ENCODE peak calls at places on chromosomes 2 and 18, in five cellular contexts. T is right lobe of liver, Q is left ventricle myocardium inferior, O is fibroblast of lung, E is neural progenitor cell. P is an unnamed sample. For H3K27me3, the result is how much of the 10 kb centered on the place peaks cover.

GRCh38 chr18:6781846-6782245 is 52.3 kb downstream of the ARHGAP28 start:
- DNase-seq in O (peak), T (no peak), E (no peak), Q (no peak), P (peak)

GRCh38 chr2:74385396-74385795 is 5.3 kb upstream of the DCTN1 start:
- DNase-seq in T (no peak), Q (no peak), O (no peak), E (no peak), P (peak)

GRCh38 chr2:240554767-240555493 is 2.9 kb downstream of the ANKMY1 start:
- DNase-seq in O (no peak), E (peak), Q (no peak), T (no peak), P (peak)

GRCh38 chr2:189163889-189164288 is 15.7 kb downstream of the COL5A2 start:
- DNase-seq in T (no peak), Q (no peak), E (no peak), O (peak), P (no peak)

GRCh38 chr2:120419073-120419472 is 73.1 kb downstream of the INHBB start:
- DNase-seq in Q (peak), O (no peak), E (no peak), T (peak), P (no peak)

GRCh38 chr2:199462167-199462976 is 4.6 kb upstream of the SATB2 start:
- DNase-seq in E (peak), T (no peak), O (no peak), Q (no peak), P (peak)

GRCh38 chr18:27750014-27750413 is 426.9 kb downstream of the CDH2 start:
- DNase-seq in T (peak), E (peak), Q (no peak), O (peak), P (peak)

GRCh38 chr2:191165190-191165643 is 14.4 kb upstream of the STAT4 start:
- DNase-seq in T (no peak), Q (no peak), O (peak), E (peak), P (no peak)

GRCh38 chr2:181393472-181393871 is 63.7 kb upstream of the ITGA4 start:
- DNase-seq in O (peak), T (no peak), Q (no peak), E (no peak), P (peak)

GRCh38 chr2:82182270-82182669 is 1877.7 kb upstream of the LRRTM1 start:
- DNase-seq in T (no peak), Q (no peak), E (no peak), O (no peak), P (no peak)

GRCh38 chr2:10451819-10452218 is 3.7 kb upstream of the ODC1 start:
- DNase-seq in Q (no peak), E (no peak), T (no peak), O (no peak), P (peak)

GRCh38 chr2:99112617-99113016 is 28.9 kb upstream of the C2orf15 start:
- DNase-seq in O (no peak), E (no peak), T (no peak), Q (no peak), P (no peak)

GRCh38 chr18:79290876-79291275 is 104.9 kb upstream of the NFATC1 start:
- DNase-seq in O (no peak), E (no peak), Q (no peak), T (no peak), P (no peak)

GRCh38 chr2:180747728-180748127 is 232.7 kb upstream of the UBE2E3 start:
- DNase-seq in E (no peak), Q (no peak), T (no peak), O (no peak), P (no peak)

GRCh38 chr18:3832211-3832610 is 382.2 kb downstream of the TGIF1 start:
- DNase-seq in Q (no peak), T (no peak), O (no peak), E (no peak), P (no peak)

GRCh38 chr18:36316246-36316645 is 18.7 kb downstream of the FHOD3 start:
- DNase-seq in O (no peak), Q (no peak), E (no peak), T (no peak), P (no peak)

GRCh38 chr2:61074100-61074499 is 8.4 kb downstream of the SANBR start:
- DNase-seq in O (no peak), Q (no peak), T (no peak), E (no peak), P (no peak)

GRCh38 chr18:8732442-8733360 is 27.3 kb downstream of the MTCL1 start:
- DNase-seq in O (no peak), E (no peak), T (no peak), Q (no peak), P (no peak)

GRCh38 chr2:120395221-120395620 is 49.3 kb downstream of the INHBB start:
- DNase-seq in T (peak), O (no peak), Q (no peak), E (no peak), P (peak)

GRCh38 chr2:206424134-206424533 is 19.2 kb upstream of the ADAM23 start:
- DNase-seq in O (no peak), E (no peak), T (no peak), Q (no peak), P (no peak)

GRCh38 chr18:2589345-2590060 is 18.1 kb downstream of the NDC80 start:
- DNase-seq in E (no peak), Q (no peak), T (no peak), O (no peak), P (no peak)

GRCh38 chr2:105455488-105455991 is 56.7 kb upstream of the FHL2 start:
- DNase-seq in T (peak), Q (no peak), E (no peak), O (peak), P (peak)

GRCh38 chr2:16507655-16508054 is 158.0 kb downstream of the CYRIA start:
- DNase-seq in E (peak), O (no peak), Q (no peak), T (no peak), P (no peak)

GRCh38 chr18:987325-988186 is 82.9 kb downstream of the ADCYAP1 start:
- DNase-seq in Q (no peak), O (peak), T (no peak), E (no peak), P (peak)

GRCh38 chr2:242044206-242044590 is 174.7 kb downstream of the RTP5 start:
- DNase-seq in Q (no peak), T (no peak), E (no peak), O (no peak), P (no peak)

GRCh38 chr2:60858897-60859311 is 22.5 kb upstream of the REL start:
- DNase-seq in O (no peak), T (no peak), E (no peak), Q (no peak), P (no peak)

GRCh38 chr18:57352761-57353136 is 392 bp downstream of the ST8SIA3 start:
- DNase-seq in Q (no peak), T (no peak), O (no peak), E (peak), P (no peak)

GRCh38 chr18:23871410-23871809 is 143.1 kb upstream of the TTC39C start:
- DNase-seq in E (peak), T (no peak), O (no peak), Q (peak), P (no peak)

GRCh38 chr2:127226520-127227263 is 6.6 kb upstream of the CYP27C1 start:
- DNase-seq in T (peak), E (no peak), O (peak), Q (no peak), P (peak)

GRCh38 chr2:135072125-135072997 is 20.3 kb downstream of the RAB3GAP1 start:
- DNase-seq in E (peak), Q (no peak), O (no peak), T (no peak), P (no peak)

GRCh38 chr18:75321431-75321830 is 106.1 kb downstream of the SMIM21 start:
- DNase-seq in T (no peak), E (no peak), Q (no peak), O (no peak), P (no peak)

GRCh38 chr2:8039732-8040131 is 642.1 kb upstream of the ID2 start:
- DNase-seq in E (no peak), O (no peak), T (no peak), Q (no peak), P (no peak)

GRCh38 chr2:144390424-144391020 is 129.4 kb downstream of the ZEB2 start:
- DNase-seq in Q (no peak), E (no peak), O (no peak), T (no peak), P (no peak)

GRCh38 chr2:172329404-172330059 is 97.9 kb upstream of the ITGA6 start:
- DNase-seq in E (no peak), O (no peak), Q (peak), T (no peak), P (peak)

GRCh38 chr2:104572856-104573255 is 281.1 kb upstream of the POU3F3 start:
- DNase-seq in E (no peak), O (no peak), T (no peak), Q (no peak), P (no peak)

GRCh38 chr18:62450546-62451395 is 72.1 kb upstream of the ZCCHC2 start:
- DNase-seq in E (no peak), Q (peak), O (peak), T (peak), P (peak)

GRCh38 chr2:218956039-218956438 is 3.4 kb upstream of the CDK5R2 start:
- DNase-seq in Q (no peak), T (peak), O (no peak), E (no peak), P (peak)

GRCh38 chr2:218953366-218953954 is 6.0 kb upstream of the CDK5R2 start:
- DNase-seq in Q (no peak), E (peak), T (peak), O (no peak), P (no peak)

GRCh38 chr2:218957685-218958084 is 1.8 kb upstream of the CDK5R2 start:
- DNase-seq in E (no peak), T (peak), O (no peak), Q (no peak), P (no peak)

GRCh38 chr2:218952160-218952559 is 7.3 kb upstream of the CDK5R2 start:
- DNase-seq in T (peak), Q (no peak), O (no peak), E (no peak), P (no peak)

GRCh38 chr2:218954541-218955300 is 4.7 kb upstream of the CDK5R2 start:
- DNase-seq in Q (no peak), T (peak), E (no peak), O (no peak), P (no peak)
- H3K27me3 ChIP-seq in Q (half or more), T (under half), E (half or more), O (under half), P (under half)

DNA sequence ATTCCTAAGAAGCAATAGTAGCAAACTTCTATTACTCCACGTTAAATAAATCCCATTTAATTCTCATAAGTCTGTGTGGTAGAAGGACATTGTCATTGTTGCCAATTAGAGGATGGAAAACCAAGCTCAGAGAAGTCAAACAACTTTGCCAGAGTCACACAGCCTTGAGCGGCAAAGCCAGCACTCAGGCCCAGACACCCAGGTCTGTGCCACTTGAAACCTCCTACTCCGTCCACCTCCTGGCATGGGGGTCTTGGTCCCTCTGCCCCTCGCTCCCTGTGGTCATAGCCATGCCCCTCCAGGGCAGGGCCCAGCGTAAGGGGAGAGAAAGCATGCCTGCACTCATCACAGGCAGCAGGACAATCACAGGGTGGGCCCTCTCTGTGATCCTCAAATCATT is 38.4 kb downstream of the FAM178B start:
- DNase-seq in Q (no peak), E (no peak), T (no peak), O (no peak), P (no peak)
- H3K27me3 ChIP-seq in Q (under half), E (under half), T (under half), O (under half), P (under half)

DNA sequence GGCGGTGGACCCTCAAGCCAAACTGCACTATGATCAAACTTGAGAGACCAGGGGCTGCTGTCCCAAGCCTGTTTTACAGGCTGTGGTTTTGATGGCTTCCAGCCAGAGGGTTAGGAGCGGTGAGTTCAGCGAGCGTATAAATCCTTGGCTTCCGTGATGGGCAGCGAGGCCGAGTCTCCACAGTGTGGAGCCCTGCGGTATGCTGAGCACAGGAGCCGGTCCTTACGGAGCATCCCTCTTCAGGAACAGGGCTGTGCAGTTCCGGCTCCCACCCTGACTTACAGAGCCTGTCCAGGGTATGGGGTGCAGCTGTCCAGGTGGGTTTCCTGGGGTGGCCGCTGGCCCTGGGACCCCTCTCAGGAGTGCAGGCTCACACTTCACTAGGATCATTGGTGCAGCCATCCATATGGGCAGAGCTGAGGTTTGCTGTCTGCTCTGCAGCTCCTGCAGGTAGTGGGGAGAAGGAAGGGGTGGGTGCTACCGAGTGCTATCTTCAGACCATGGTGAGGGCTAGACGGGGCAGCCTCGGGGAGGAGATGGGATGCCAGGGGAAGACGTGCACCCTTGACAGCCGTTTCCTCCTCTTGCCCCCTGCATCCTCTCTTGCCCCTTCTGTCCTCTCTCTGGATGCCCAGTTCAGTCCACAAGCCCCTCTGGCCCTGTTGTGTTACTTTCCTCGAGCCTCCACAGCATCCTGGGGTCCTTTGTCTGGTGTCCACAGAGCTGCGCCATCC is 104.3 kb downstream of the FAM210A start:
- DNase-seq in Q (no peak), O (no peak), E (no peak), T (no peak), P (peak)
- H3K27me3 ChIP-seq in Q (under half), O (under half), E (under half), T (under half), P (under half)

GRCh38 chr2:70397186-70397585 is 95.3 kb upstream of the FAM136A start:
- DNase-seq in T (no peak), E (no peak), Q (no peak), O (no peak), P (no peak)
- H3K27me3 ChIP-seq in T (under half), E (under half), Q (under half), O (under half), P (under half)

DNA sequence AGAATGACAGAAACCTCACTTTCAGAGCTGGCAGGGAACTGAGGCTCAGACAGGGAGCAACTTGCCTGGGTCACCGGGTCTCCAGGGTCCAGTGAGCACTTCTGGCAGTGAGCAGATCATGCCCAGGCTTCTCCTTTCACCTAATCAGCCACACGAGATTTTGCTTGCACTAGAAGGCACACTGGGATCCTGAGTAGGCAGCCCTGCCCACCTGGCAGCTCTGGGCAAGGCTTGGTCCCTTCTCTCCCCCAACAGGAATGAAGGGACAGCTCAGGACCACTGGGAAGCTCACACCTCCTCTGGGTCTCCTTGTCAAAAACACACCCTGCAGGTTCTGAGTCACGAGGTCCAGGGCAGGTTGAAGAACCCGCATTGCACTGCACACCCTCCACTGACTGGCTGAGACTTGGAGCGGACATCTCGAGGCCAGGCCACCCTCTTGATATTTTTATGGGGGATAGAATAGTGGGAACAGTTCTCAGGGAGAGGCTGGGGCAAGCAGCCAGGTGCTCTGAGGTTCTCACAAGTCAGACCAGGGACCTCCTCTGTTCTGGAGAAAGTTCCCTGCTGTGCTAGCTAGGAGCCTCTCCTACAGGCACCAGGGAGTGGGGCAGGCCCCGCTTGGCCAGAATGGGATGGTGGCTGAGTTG is 5.7 kb downstream of the MAL start:
- DNase-seq in E (no peak), Q (no peak), O (no peak), T (no peak), P (peak)
- H3K27me3 ChIP-seq in E (under half), Q (half or more), O (under half), T (under half), P (under half)

GRCh38 chr2:19231625-19232024 is 126.8 kb downstream of the OSR1 start:
- DNase-seq in E (no peak), T (no peak), Q (no peak), O (no peak), P (no peak)

GRCh38 chr2:19228720-19229119 is 129.7 kb downstream of the OSR1 start:
- DNase-seq in T (no peak), O (no peak), Q (no peak), E (peak), P (no peak)

GRCh38 chr2:19228092-19228670 is 130.2 kb downstream of the OSR1 start:
- DNase-seq in Q (no peak), T (no peak), O (no peak), E (no peak), P (no peak)

GRCh38 chr2:19235308-19235707 is 123.1 kb downstream of the OSR1 start:
- DNase-seq in T (no peak), E (no peak), O (peak), Q (no peak), P (peak)

GRCh38 chr2:19232312-19232711 is 126.1 kb downstream of the OSR1 start:
- DNase-seq in O (no peak), T (no peak), E (no peak), Q (no peak), P (peak)
- H3K27me3 ChIP-seq in O (under half), T (under half), E (under half), Q (under half), P (under half)

DNA sequence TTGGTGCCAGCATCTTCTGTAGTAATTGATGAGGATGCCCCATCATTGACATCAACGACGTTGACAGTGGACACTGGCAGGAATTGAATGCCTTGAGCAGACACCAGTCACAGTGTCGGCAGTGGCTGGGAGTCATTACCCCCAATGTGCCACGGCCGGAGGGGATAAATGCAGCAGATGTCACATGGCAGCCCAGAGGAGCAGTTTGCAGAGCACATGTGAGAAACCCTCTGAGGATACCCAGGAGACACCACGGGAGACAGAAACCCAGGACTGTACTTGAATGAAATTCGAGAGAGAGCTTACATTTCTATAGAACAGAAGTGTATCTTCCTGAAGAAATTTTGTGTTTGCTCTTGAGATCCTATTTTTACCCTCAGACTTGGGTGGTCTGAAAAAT is 409.1 kb upstream of the TNP1 start:
- DNase-seq in Q (no peak), T (no peak), E (no peak), O (no peak), P (no peak)
- H3K27me3 ChIP-seq in Q (under half), T (under half), E (half or more), O (under half), P (under half)